ENCODE peak calls at places on chromosome 12, in seven cellular contexts. P is NCI-H748 treated with DMSO at 0.1 percent for 48 hours; K is activated CD4-positive, alpha-beta T cell treated with anti-CD3 and anti-CD28 coated beads for 36 hours; R is OCI-LY7; H is stimulated activated CD8-positive, alpha-beta memory T cell treated with anti-CD3 and anti-CD28 coated beads, Interleukin-4, amount 100 ng/mL, for 24 hours; S is NCI-H1092 treated with DMSO at 0.1 percent for 48 hours; N is adipocyte. Z is an unnamed sample.

GRCh38 chr12:109737631-109738030 is 24.0 kb downstream of the FAM222A start:
- DNase-seq in R (no peak), N (no peak), P (no peak), K (no peak), H (no peak), S (no peak), Z (no peak)

GRCh38 chr12:104664368-104664767 is 207.6 kb downstream of the CHST11 start:
- DNase-seq in R (no peak), K (no peak), H (no peak), S (no peak), N (no peak), P (no peak), Z (no peak)

GRCh38 chr12:25056011-25056410 is 107.1 kb upstream of the BCAT1 start:
- DNase-seq in P (no peak), S (no peak), R (peak; percentile 60), K (no peak), H (no peak), N (no peak), Z (no peak)

GRCh38 chr12:88520436-88520820 is 59.8 kb downstream of the KITLG start:
- DNase-seq in N (peak; percentile 12), R (no peak), H (no peak), K (no peak), S (no peak), P (no peak), Z (peak; percentile 55)

GRCh38 chr12:23025372-23026021 is 400.5 kb downstream of the ETNK1 start:
- DNase-seq in N (no peak), H (no peak), S (no peak), R (peak; percentile 45), P (no peak), K (no peak), Z (no peak)

GRCh38 chr12:132489078-132489601 is 811 bp upstream of the FBRSL1 start:
- DNase-seq in K (peak; percentile 77), P (no peak), H (peak; percentile 50), S (no peak), N (peak; percentile 35), R (peak; percentile 59), Z (peak; percentile 15)

GRCh38 chr12:113620437-113620976 is 148.8 kb upstream of the LHX5 start:
- DNase-seq in S (no peak), P (no peak), R (no peak), N (no peak), K (no peak), H (no peak), Z (no peak)

GRCh38 chr12:119096429-119097202 is 82.1 kb upstream of the HSPB8 start:
- DNase-seq in H (no peak), K (no peak), S (no peak), R (no peak), P (no peak), N (no peak), Z (no peak)

GRCh38 chr12:104551313-104551931 is 94.7 kb downstream of the CHST11 start:
- DNase-seq in K (no peak), S (no peak), P (no peak), R (peak; percentile 31), H (no peak), N (no peak), Z (no peak)

GRCh38 chr12:50750366-50750765 is 13.5 kb upstream of the ATF1 start:
- DNase-seq in S (no peak), N (no peak), K (no peak), H (no peak), P (no peak), R (no peak), Z (no peak)

GRCh38 chr12:460301-461230 is 827 bp downstream of the B4GALNT3 start:
- DNase-seq in P (no peak), S (peak; percentile 41), H (peak; percentile 9), K (peak; percentile 63), N (peak; percentile 47), R (peak; percentile 37), Z (peak; percentile 38)

GRCh38 chr12:45914090-45914489 is 76.3 kb downstream of the SCAF11 start:
- DNase-seq in R (no peak), K (no peak), H (no peak), S (no peak), N (peak; percentile 65), P (no peak), Z (peak; percentile 75)

GRCh38 chr12:117124421-117125274 is 25.4 kb upstream of the TESC start:
- DNase-seq in H (no peak), K (no peak), P (no peak), R (no peak), N (peak; percentile 13), S (no peak), Z (no peak)

GRCh38 chr12:94386422-94386821 is 73.2 kb downstream of the CEP83 start:
- DNase-seq in K (no peak), N (peak; percentile 16), R (no peak), P (no peak), S (no peak), H (no peak), Z (peak; percentile 21)

GRCh38 chr12:28550757-28551381 is 360.6 kb downstream of the CCDC91 start:
- DNase-seq in K (no peak), N (peak; percentile 82), S (no peak), H (no peak), P (no peak), R (no peak), Z (peak; percentile 69)

GRCh38 chr12:46915082-46915481 is 89.3 kb upstream of the SLC38A4 start:
- DNase-seq in N (peak; percentile 68), R (no peak), H (no peak), K (no peak), P (no peak), S (no peak), Z (peak; percentile 77)

GRCh38 chr12:44875954-44876553 is at the start of gene NELL2:
- DNase-seq in R (peak; percentile 24), S (peak; percentile 97), N (peak; percentile 56), H (peak; percentile 63), P (no peak), K (peak; percentile 86), Z (peak; percentile 42)

GRCh38 chr12:66901136-66901932 is 222.5 kb upstream of the GRIP1 start:
- DNase-seq in H (no peak), S (no peak), K (peak; percentile 11), R (peak; percentile 80), N (no peak), P (no peak), Z (no peak)

GRCh38 chr12:94603434-94604068 is 46.8 kb downstream of the TMCC3 start:
- DNase-seq in P (peak; percentile 25), S (no peak), H (peak; percentile 38), R (peak; percentile 61), K (peak; percentile 76), N (peak; percentile 26), Z (no peak)

GRCh38 chr12:64943686-64944085 is 119.2 kb downstream of the TBC1D30 start:
- DNase-seq in N (no peak), S (no peak), P (no peak), R (no peak), K (no peak), H (no peak), Z (peak; percentile 73)

GRCh38 chr12:27561535-27562350 is 37.7 kb downstream of the PPFIBP1 start:
- DNase-seq in P (no peak), S (no peak), R (no peak), H (no peak), N (no peak), K (no peak), Z (no peak)

GRCh38 chr12:87827638-87828264 is 201.4 kb downstream of the C12orf50 start:
- DNase-seq in H (no peak), R (no peak), P (no peak), S (no peak), N (peak; percentile 47), K (no peak), Z (peak; percentile 68)

GRCh38 chr12:64631197-64631596 is 20.9 kb downstream of the RASSF3 start:
- DNase-seq in S (no peak), R (no peak), H (no peak), N (no peak), K (peak; percentile 36), P (no peak), Z (no peak)

GRCh38 chr12:132305991-132306884 is 23.2 kb downstream of the GALNT9 start:
- DNase-seq in H (no peak), P (no peak), N (no peak), S (no peak), R (no peak), K (no peak), Z (no peak)

GRCh38 chr12:116717466-116718457 is 20.1 kb downstream of the SPRING1 start:
- DNase-seq in P (no peak), K (no peak), H (no peak), S (no peak), R (no peak), N (no peak), Z (peak; percentile 73)

GRCh38 chr12:47039756-47040155 is 39.7 kb upstream of the PCED1B start:
- DNase-seq in N (no peak), P (no peak), H (no peak), K (no peak), S (no peak), R (no peak), Z (no peak)

GRCh38 chr12:106739318-106739717 is 35.2 kb upstream of the RIC8B start:
- DNase-seq in R (no peak), N (no peak), P (no peak), K (no peak), H (no peak), S (no peak), Z (peak; percentile 8)

GRCh38 chr12:49448858-49449257 is 81.6 kb downstream of the SPATS2 start:
- DNase-seq in K (no peak), R (no peak), P (no peak), H (no peak), S (no peak), N (no peak), Z (no peak)